ENCODE peak calls at places on chromosome 1, in six cellular contexts. G is neural progenitor cell, O is left ventricle myocardium inferior, W is brain microvascular endothelial cell, N is spleen, X is pancreas. A is an unnamed sample.

GRCh38 chr1:34188418-34188817 is 11.7 kb downstream of the C1orf94 start:
- DNase-seq in G (peak), O (no peak), W (no peak), N (no peak), X (no peak), A (no peak)

GRCh38 chr1:178275553-178275952 is 181.6 kb downstream of the RASAL2 start:
- DNase-seq in G (no peak), O (no peak), W (no peak), N (no peak), X (no peak), A (no peak)

GRCh38 chr1:16727190-16728111 is 12.9 kb upstream of the RNU1-4 start:
- DNase-seq in G (peak), O (no peak), W (peak), N (peak), X (peak), A (peak)

GRCh38 chr1:119674110-119674509 is 26.0 kb upstream of the ZNF697 start:
- DNase-seq in G (peak), O (no peak), W (peak), N (no peak), X (no peak), A (peak)

GRCh38 chr1:64687725-64688285 is 57.1 kb upstream of the RAVER2 start:
- DNase-seq in G (no peak), O (no peak), W (peak), N (no peak), X (no peak), A (no peak)

GRCh38 chr1:65372557-65372956 is 47.9 kb upstream of the LEPR start:
- DNase-seq in G (no peak), O (no peak), W (no peak), N (no peak), X (no peak), A (no peak)

GRCh38 chr1:152459596-152460528 is 45.8 kb upstream of the CRNN start:
- DNase-seq in G (peak), O (peak), W (peak), N (peak), X (peak), A (peak)

GRCh38 chr1:44919387-44919786 is 67.0 kb downstream of the EIF2B3 start:
- DNase-seq in G (no peak), O (no peak), W (no peak), N (no peak), X (no peak), A (no peak)

GRCh38 chr1:187027259-187027658 is 198.5 kb downstream of the PLA2G4A start:
- DNase-seq in G (no peak), O (no peak), W (no peak), N (no peak), X (no peak), A (no peak)

GRCh38 chr1:31272369-31272768 is 24.2 kb downstream of the SNRNP40 start:
- DNase-seq in G (no peak), O (no peak), W (no peak), N (no peak), X (no peak), A (no peak)

GRCh38 chr1:52368383-52369172 is 2.6 kb upstream of the CC2D1B start:
- DNase-seq in G (peak), O (peak), W (peak), N (peak), X (peak), A (peak)

GRCh38 chr1:170114916-170115315 is 30.8 kb upstream of the NTMT2 start:
- DNase-seq in G (peak), O (no peak), W (peak), N (no peak), X (no peak), A (no peak)

GRCh38 chr1:178126790-178127189 is 32.9 kb downstream of the RASAL2 start:
- DNase-seq in G (no peak), O (no peak), W (peak), N (no peak), X (no peak), A (no peak)

GRCh38 chr1:214292317-214292716 is 11.4 kb downstream of the SMYD2 start:
- DNase-seq in G (no peak), O (no peak), W (no peak), N (no peak), X (no peak), A (no peak)

GRCh38 chr1:175191654-175192053 is 922 bp downstream of the KIAA0040 start:
- DNase-seq in G (peak), O (no peak), W (no peak), N (no peak), X (no peak), A (no peak)

GRCh38 chr1:36885537-36886441 is 148.5 kb downstream of the GRIK3 start:
- DNase-seq in G (peak), O (peak), W (no peak), N (peak), X (no peak), A (peak)

GRCh38 chr1:91278754-91279153 is 125.9 kb downstream of the HFM1 start:
- DNase-seq in G (peak), O (no peak), W (no peak), N (no peak), X (no peak), A (no peak)

GRCh38 chr1:185074307-185074706 is 28.9 kb downstream of the RNF2 start:
- DNase-seq in G (no peak), O (no peak), W (peak), N (no peak), X (no peak), A (no peak)

GRCh38 chr1:12316331-12316730 is 86.5 kb downstream of the VPS13D start:
- DNase-seq in G (no peak), O (no peak), W (no peak), N (no peak), X (no peak), A (no peak)

GRCh38 chr1:234212764-234213406 is 160.4 kb upstream of the COA6 start:
- DNase-seq in G (peak), O (no peak), W (no peak), N (no peak), X (no peak), A (no peak)

GRCh38 chr1:37726191-37726590 is 33.9 kb downstream of the CDCA8 start:
- DNase-seq in G (no peak), O (no peak), W (no peak), N (no peak), X (no peak), A (peak)

GRCh38 chr1:25021586-25022215 is 91.6 kb upstream of the RUNX3 start:
- DNase-seq in G (no peak), O (no peak), W (no peak), N (no peak), X (peak), A (no peak)

GRCh38 chr1:25024631-25025350 is 94.7 kb upstream of the RUNX3 start:
- DNase-seq in G (no peak), O (no peak), W (no peak), N (no peak), X (peak), A (no peak)

GRCh38 chr1:25023826-25024225 is 93.8 kb upstream of the RUNX3 start:
- DNase-seq in G (no peak), O (no peak), W (no peak), N (no peak), X (peak), A (no peak)

GRCh38 chr1:25022361-25023189 is 92.5 kb upstream of the RUNX3 start:
- DNase-seq in G (no peak), O (peak), W (peak), N (peak), X (no peak), A (peak)

GRCh38 chr1:25023190-25023578 is 93.1 kb upstream of the RUNX3 start:
- DNase-seq in G (no peak), O (no peak), W (no peak), N (no peak), X (no peak), A (no peak)
- H3K4me3 ChIP-seq in G (no peak), O (no peak), W (no peak), N (peak), X (no peak), A (no peak)

GRCh38 chr1:26233903-26234643 is at the start of gene CEP85:
- DNase-seq in G (peak), O (peak), W (peak), N (peak), X (peak), A (peak)

GRCh38 chr1:26239936-26240335 is 5.9 kb downstream of the CEP85 start:
- DNase-seq in G (no peak), O (no peak), W (peak), N (no peak), X (no peak), A (no peak)

GRCh38 chr1:26237230-26237966 is 3.4 kb downstream of the CEP85 start:
- DNase-seq in G (no peak), O (no peak), W (no peak), N (no peak), X (no peak), A (no peak)

DNA sequence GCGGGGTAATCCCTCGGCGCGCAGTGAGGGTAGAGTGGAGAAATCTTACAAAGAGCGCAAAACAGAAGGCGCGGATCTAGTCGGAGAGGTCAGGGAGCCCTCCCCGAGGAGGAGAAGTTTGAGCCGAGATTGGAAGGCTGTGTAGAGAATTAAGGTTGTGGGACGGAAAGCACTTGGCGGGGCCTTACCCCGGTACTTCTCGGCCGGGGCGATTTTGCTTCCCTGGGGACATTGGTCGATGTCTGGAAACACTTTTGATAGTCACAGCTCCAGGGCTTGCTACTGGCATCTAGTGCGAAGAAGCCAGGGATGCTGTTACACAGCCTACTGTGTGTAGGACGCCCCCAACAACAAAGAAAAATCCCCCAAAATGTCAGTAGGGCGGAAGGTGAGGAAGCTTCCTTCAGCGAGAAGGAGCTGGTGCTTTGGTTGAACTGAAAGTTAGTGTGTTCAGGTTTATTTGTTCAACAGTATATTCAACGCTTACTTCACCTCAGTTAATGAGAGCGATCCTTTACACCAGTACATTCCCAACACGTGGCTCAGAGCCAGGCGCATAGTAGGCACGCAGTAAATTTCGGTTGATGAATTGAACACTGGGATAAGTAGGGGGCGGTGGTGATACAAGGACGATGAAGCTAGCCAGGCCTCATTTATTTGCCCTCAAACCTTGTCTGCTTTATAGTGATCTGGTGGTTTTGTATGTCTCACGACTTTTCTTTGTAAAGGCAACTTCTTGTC is 814 bp downstream of the CEP85 start:
- DNase-seq in G (peak), O (no peak), W (peak), N (no peak), X (no peak), A (no peak)
- TF ChIP-seq CTCF in G (no peak), O (no peak), W (peak), N (no peak), X (no peak), A (no peak)

DNA sequence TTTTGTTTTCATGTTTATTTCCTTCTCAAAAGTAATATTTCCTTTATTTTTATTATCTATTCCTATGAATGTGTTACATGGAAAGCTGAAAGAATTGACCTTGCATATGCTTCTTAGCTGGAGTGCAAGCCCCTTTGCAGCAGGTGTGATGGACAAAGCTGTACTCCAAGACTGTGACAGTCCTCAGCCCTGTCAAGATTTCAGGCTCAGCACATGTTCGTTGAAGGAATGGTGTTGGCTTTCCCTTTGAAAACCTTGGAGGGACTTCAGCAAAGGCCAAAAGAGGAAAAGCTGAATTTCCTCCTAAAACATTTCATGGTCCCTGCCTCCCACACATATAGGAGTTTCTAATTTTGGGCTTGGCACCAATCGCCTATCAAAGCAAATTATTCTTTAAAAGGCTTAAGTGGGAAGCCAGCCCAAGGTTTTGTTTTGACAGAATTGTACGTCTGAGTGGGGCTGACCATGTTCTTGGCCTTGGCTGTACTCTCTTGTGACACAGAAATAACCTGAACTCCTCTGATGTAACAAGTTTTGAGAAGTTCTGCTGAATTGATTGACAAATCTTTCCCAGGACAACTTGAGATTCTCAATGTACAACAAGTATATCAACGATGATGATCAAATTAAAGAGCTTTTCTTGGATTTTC is 135.5 kb upstream of the ZNF648 start:
- DNase-seq in G (no peak), O (no peak), W (no peak), N (no peak), X (no peak), A (peak)
- H3K27ac ChIP-seq in G (no peak), O (peak), W (no peak), N (peak), X (no peak), A (peak)

DNA sequence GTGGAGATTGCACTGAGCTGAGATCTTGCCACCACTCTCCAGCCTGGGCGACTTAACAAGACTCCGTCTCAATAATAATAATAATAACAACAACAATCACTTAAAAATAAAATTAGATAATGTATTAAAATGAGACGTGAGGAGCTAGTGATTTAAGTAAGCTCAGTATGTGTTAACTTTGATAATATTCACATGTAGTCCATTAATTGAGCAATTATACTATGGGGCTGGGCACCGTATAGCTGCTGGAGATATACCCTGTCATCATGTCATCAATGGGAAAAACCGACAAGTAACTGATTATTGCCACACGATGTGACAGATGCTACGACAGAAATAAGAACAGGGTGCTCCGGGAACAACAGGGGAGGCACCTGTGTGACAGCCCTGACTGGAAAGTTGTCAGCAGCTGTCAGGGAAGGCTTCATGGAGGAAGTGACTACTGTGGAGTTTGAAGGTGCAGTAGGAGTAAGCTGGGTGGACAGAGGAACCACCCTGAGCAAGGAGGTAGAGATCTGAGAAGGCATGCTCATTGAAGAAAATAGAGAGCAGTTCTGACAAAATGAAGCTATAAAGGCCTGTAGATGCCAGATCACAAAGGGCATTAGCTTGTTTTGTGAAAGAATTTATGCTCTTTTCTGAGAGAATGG is 921 bp upstream of the CAMSAP2 start:
- DNase-seq in G (no peak), O (no peak), W (no peak), N (no peak), X (no peak), A (no peak)
- H3K4me3 ChIP-seq in G (no peak), O (peak), W (no peak), N (peak), X (no peak), A (no peak)

DNA sequence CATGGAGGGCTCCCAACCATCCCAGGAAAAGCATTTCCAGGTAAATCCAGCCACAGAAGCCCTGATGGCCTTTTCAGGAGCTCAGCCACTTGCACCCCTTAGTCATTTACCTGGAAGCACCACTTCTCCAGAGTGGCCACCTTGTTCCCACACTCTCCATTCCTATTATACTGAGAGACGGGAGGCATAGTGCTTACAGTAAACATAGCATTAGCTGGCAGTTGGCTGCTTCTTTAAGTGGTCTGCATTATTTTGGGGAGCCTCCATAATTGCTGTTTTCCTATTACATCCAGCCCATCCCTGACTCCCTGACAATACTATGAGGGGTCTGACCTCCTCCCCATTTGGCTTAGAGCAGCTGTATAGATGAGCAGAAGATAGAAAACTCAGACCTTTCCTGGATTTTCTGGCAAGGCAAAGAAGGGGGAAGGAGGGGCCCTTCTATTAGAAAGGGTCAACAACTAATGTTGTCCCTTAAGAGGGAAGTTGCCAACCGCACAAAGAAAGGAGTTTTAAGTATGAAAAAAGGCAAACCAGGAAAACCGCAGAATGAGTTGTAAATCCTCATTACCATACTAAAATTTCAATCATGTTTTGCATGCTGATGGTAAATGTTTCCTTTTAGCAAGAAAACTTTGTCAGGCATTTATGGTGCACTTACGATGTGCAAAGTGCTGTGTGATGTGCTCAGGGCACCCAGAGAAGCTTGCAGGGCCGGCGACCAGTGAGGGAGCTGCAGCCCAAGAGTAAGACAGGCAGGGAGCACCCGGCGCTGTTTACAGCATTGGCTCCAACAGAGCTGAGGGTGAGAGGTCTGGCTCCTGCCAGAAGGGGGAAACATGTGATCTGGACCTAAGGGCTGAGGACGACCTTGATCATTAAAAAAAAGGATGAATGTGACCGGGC is 167.3 kb downstream of the ZZZ3 start:
- DNase-seq in G (peak), O (peak), W (peak), N (no peak), X (no peak), A (peak)
- TF ChIP-seq CTCF in G (peak), O (peak), W (peak), N (no peak), X (no peak), A (no peak)

GRCh38 chr1:243754348-243754747 is 95.7 kb downstream of the AKT3 start:
- DNase-seq in G (no peak), O (no peak), W (no peak), N (no peak), X (no peak), A (no peak)
- H3K27ac ChIP-seq in G (no peak), O (no peak), W (no peak), N (no peak), X (no peak), A (no peak)

A was measured in testis.